ENCODE peak calls at places on chromosome 22, in five cellular contexts. C is HepG2, D is K562, E is SK-N-SH, R is HCT116. B is an unnamed sample.

GRCh38 chr22:36171941-36172340 is 11.4 kb upstream of the APOL3 start:
- DNase-seq in C (no peak), R (no peak), D (no peak), E (no peak), B (no peak)

GRCh38 chr22:40196628-40197027 is 18.9 kb downstream of the TNRC6B start:
- DNase-seq in C (no peak), R (no peak), E (no peak), D (no peak), B (no peak)

GRCh38 chr22:41239443-41240128 is 1.1 kb downstream of the CHADL start:
- DNase-seq in C (no peak), D (no peak), R (no peak), E (no peak), B (no peak)

GRCh38 chr22:22578702-22579424 is 19.8 kb upstream of the PRAME start:
- DNase-seq in D (peak), R (no peak), C (no peak), E (no peak), B (no peak)

GRCh38 chr22:31075961-31076360 is 5.2 kb upstream of the SMTN start:
- DNase-seq in C (no peak), R (no peak), D (no peak), E (no peak), B (no peak)

GRCh38 chr22:18110944-18111758 is 542 bp downstream of the TUBA8 start:
- DNase-seq in E (no peak), R (no peak), C (no peak), D (no peak), B (no peak)

GRCh38 chr22:43198126-43198525 is 11.2 kb upstream of the TTLL12 start:
- DNase-seq in C (no peak), R (no peak), E (no peak), D (no peak), B (no peak)

GRCh38 chr22:43400449-43400848 is 11.4 kb upstream of the MPPED1 start:
- DNase-seq in D (no peak), C (no peak), E (no peak), R (no peak), B (no peak)

GRCh38 chr22:31192513-31192912 is 19.6 kb upstream of the LIMK2 start:
- DNase-seq in R (no peak), C (no peak), D (no peak), E (no peak), B (peak)

GRCh38 chr22:41976070-41976901 is 7.0 kb downstream of the SEPTIN3 start:
- DNase-seq in E (peak), D (peak), R (no peak), C (no peak), B (peak)

GRCh38 chr22:19092725-19093124 is 29.5 kb downstream of the DGCR2 start:
- DNase-seq in C (no peak), R (no peak), D (no peak), E (no peak), B (no peak)

GRCh38 chr22:37765953-37766566 is 41.7 kb upstream of the GCAT start:
- DNase-seq in E (no peak), R (no peak), D (no peak), C (no peak), B (no peak)

GRCh38 chr22:20428496-20429253 is 8.9 kb downstream of the SCARF2 start:
- DNase-seq in D (no peak), R (no peak), C (no peak), E (no peak), B (no peak)

GRCh38 chr22:36933629-36934028 is 20.2 kb downstream of the CSF2RB start:
- DNase-seq in R (no peak), D (no peak), E (no peak), C (no peak), B (no peak)

GRCh38 chr22:41535244-41535643 is 9.0 kb downstream of the POLR3H start:
- DNase-seq in E (peak), D (no peak), C (peak), R (no peak), B (peak)

GRCh38 chr22:44455151-44455962 is 42.7 kb downstream of the RTL6 start:
- DNase-seq in E (no peak), C (no peak), R (no peak), D (no peak), B (peak)

GRCh38 chr22:39220897-39221850 is 23.6 kb downstream of the PDGFB start:
- DNase-seq in R (no peak), C (no peak), D (no peak), E (no peak), B (no peak)

GRCh38 chr22:38228873-38229740 is 27.3 kb downstream of the MAFF start:
- DNase-seq in R (peak), C (peak), E (no peak), D (no peak), B (no peak)

GRCh38 chr22:16824718-16825687 is at the start of gene XKR3:
- DNase-seq in R (no peak), C (no peak), E (no peak), D (no peak), B (peak)

GRCh38 chr22:49181431-49181830 is 646.2 kb downstream of the BRD1 start:
- DNase-seq in D (no peak), E (no peak), R (no peak), C (no peak), B (no peak)

GRCh38 chr22:18013436-18013835 is 10.9 kb downstream of the MICAL3 start:
- DNase-seq in E (no peak), D (no peak), R (no peak), C (no peak), B (no peak)

GRCh38 chr22:30308518-30309230 is 18.1 kb downstream of the TBC1D10A start:
- DNase-seq in R (no peak), C (no peak), E (no peak), D (no peak), B (no peak)

GRCh38 chr22:19492504-19493174 is 12.9 kb downstream of the CDC45 start:
- DNase-seq in R (no peak), D (peak), E (no peak), C (no peak), B (no peak)

GRCh38 chr22:43953988-43954771 is 1.1 kb upstream of the SAMM50 start:
- DNase-seq in C (no peak), R (no peak), D (no peak), E (peak), B (no peak)

GRCh38 chr22:20957691-20958440 is 9.2 kb upstream of the AIFM3 start:
- DNase-seq in C (no peak), E (peak), D (no peak), R (no peak), B (peak)

GRCh38 chr22:31212783-31213626 is 907 bp downstream of the LIMK2 start:
- DNase-seq in C (no peak), D (no peak), R (no peak), E (peak), B (no peak)

GRCh38 chr22:32518351-32518750 is 43.7 kb downstream of the FBXO7 start:
- DNase-seq in R (no peak), D (no peak), C (no peak), E (no peak), B (no peak)

GRCh38 chr22:39614442-39614841 is 43.9 kb downstream of the CACNA1I start:
- DNase-seq in D (no peak), C (no peak), R (no peak), E (no peak), B (no peak)

GRCh38 chr22:41052661-41053490 is 39.5 kb upstream of the EP300 start:
- DNase-seq in E (no peak), D (no peak), C (peak), R (no peak), B (peak)

GRCh38 chr22:32999039-32999861 is 58.9 kb downstream of the SYN3 start:
- DNase-seq in E (no peak), D (no peak), C (no peak), R (no peak), B (no peak)

GRCh38 chr22:37760152-37760551 is 47.6 kb upstream of the GCAT start:
- DNase-seq in E (no peak), C (peak), R (no peak), D (no peak), B (no peak)

GRCh38 chr22:33591946-33592345 is 328.3 kb downstream of the LARGE1 start:
- DNase-seq in C (no peak), E (no peak), D (no peak), R (no peak), B (no peak)

GRCh38 chr22:35138521-35138920 is 72.6 kb downstream of the ISX start:
- DNase-seq in R (no peak), C (no peak), D (no peak), E (no peak), B (no peak)

GRCh38 chr22:35135165-35135564 is 69.2 kb downstream of the ISX start:
- DNase-seq in E (no peak), C (no peak), D (peak), R (no peak), B (no peak)

GRCh38 chr22:35140879-35141745 is 75.2 kb downstream of the ISX start:
- DNase-seq in C (no peak), R (no peak), E (peak), D (peak), B (no peak)
- TF ChIP-seq JUND in C (no peak), R (no peak), E (no peak), D (no peak), B (no peak)

GRCh38 chr22:24758164-24758799 is 16.2 kb downstream of the PIWIL3 start:
- DNase-seq in D (peak), R (peak), C (peak), E (peak), B (no peak)
- TF ChIP-seq JUND in D (no peak), R (no peak), C (no peak), E (no peak), B (no peak)

GRCh38 chr22:47094861-47095330 is 332.4 kb downstream of the TBC1D22A start:
- DNase-seq in C (no peak), E (no peak), D (no peak), R (no peak), B (no peak)
- TF ChIP-seq JUND in C (no peak), E (peak), D (no peak), R (no peak), B (no peak)

DNA sequence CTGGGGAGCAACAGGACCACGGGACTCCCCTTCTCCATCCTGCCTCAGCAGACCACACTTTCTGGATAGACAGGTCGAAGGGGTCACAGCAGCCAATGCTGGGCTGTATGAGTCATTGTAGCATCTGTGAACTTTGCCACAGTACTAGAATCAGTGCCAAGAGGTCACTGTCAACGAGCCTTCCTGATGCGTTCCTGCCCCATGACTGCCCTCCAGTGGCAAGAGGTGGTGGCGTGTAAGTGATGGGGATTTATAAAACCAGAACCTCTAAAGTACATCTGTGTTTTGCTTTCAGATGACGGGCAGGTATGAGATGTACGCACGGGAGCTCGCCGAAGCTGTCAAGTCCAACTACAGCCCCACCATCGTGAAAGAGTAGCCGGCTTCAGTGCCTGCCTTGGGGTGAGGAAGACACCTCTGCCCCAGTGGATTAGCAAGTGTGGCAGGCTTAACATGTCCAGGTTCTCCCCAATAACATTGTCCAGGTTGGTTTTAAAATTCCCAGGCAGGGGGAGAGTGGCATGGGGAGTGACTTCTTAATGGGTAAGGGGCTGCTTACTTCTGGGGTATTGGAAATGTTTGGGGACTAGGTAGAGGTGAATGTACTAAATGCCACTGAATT is 29.4 kb downstream of the GUCD1 start:
- DNase-seq in C (peak), D (peak), E (peak), R (peak), B (peak)
- TF ChIP-seq JUND in C (peak), D (peak), E (no peak), R (no peak), B (no peak)

GRCh38 chr22:46009730-46010129 is 32.8 kb upstream of the WNT7B start:
- DNase-seq in C (no peak), R (no peak), D (no peak), E (no peak), B (no peak)

GRCh38 chr22:46010177-46010867 is 33.4 kb upstream of the WNT7B start:
- DNase-seq in C (no peak), R (no peak), D (no peak), E (no peak), B (no peak)

GRCh38 chr22:46008291-46008690 is 31.3 kb upstream of the WNT7B start:
- DNase-seq in R (no peak), D (no peak), E (peak), C (no peak), B (no peak)

GRCh38 chr22:46007848-46008261 is 30.9 kb upstream of the WNT7B start:
- DNase-seq in E (peak), D (no peak), C (no peak), R (no peak), B (no peak)

GRCh38 chr22:46008836-46009596 is 32.1 kb upstream of the WNT7B start:
- DNase-seq in C (no peak), D (no peak), R (no peak), E (no peak), B (no peak)
- TF ChIP-seq JUND in C (no peak), D (no peak), R (no peak), E (no peak), B (no peak)

DNA sequence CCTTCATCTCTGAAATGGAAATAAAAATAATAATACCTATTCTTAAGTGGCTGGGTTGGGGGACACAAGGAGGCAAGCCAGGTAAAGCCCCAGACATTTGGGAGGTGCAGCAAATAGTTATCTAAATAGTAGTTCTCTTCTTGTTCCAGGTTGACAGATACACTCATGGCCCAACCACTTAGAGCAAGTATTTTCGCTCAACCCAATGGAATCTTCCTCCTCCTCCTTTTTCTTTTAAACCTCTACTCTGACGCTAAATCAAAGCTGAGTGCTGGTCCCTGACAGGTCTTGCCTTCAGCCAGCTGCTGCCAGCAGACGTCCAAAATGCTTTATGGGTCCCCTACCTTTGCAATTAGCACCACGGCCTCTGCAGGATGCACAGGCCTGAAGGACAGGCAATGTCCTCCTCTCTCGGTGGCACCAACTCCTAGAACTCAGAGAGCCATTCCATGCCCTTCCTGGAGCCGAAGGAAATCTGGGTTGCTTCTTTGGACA is 558.5 kb downstream of the MIAT start:
- DNase-seq in E (no peak), C (no peak), D (no peak), R (no peak), B (no peak)
- TF ChIP-seq JUND in E (no peak), C (no peak), D (no peak), R (no peak), B (no peak)

GRCh38 chr22:28812491-28812890 is 12.1 kb upstream of the XBP1 start:
- DNase-seq in E (no peak), C (no peak), D (no peak), R (no peak), B (no peak)
- TF ChIP-seq JUND in E (no peak), C (no peak), D (no peak), R (no peak), B (no peak)

DNA sequence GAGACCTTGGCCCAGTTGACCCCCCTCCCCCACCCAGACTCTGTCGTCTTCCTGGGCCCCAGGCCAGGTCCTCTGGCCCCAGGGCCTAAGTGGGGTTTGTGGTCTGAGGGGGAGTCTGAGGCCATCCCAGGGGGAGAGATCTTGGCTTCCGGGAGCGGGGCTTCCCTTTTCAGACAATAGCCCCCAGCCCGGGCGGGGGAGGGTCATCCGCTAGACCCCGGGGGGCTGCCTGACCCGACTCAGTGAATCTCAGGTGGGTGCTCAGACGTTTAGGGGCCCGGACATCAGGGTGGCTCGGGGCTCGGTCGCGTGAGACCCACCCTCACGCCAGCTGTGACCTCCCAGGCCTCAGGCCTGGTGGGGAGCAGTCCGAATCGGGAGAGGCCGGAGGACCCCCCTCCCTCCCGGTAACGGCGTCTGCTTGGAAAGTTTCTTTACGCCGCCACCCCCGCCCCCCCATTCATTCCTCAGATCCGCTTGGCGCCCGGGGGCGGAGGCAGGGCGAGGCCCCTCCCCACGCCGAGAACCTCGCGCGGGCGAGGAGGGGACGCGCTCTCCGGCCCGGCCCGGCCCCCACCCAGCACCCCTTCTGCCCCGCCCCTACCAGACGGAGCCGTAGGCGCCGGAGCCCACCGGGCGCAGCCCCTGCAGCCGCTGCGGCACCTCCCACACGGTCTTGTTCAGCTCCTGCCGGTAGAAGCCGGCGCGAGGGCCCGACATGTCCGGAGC is 443 bp downstream of the MAPK11 start:
- DNase-seq in R (no peak), D (peak), E (peak), C (no peak), B (peak)
- TF ChIP-seq JUND in R (no peak), D (no peak), E (no peak), C (no peak), B (no peak)